ENCODE peak calls at places on chromosomes 1 and 21, in four cellular contexts. P, J, O and A are unnamed samples.

GRCh38 chr1:203690730-203691129 is 64.1 kb downstream of the ATP2B4 start:
- DNase-seq in J (no peak), P (no peak), O (peak), A (no peak)

GRCh38 chr21:44865561-44866280 is 7.8 kb downstream of the PTTG1IP start:
- DNase-seq in J (no peak), P (no peak), O (no peak), A (no peak)

GRCh38 chr21:37536616-37537278 is 170.2 kb downstream of the DYRK1A start:
- DNase-seq in P (no peak), O (no peak), J (no peak), A (no peak)

GRCh38 chr21:41622201-41622600 is 114.2 kb upstream of the TMPRSS2 start:
- DNase-seq in O (no peak), J (no peak), P (no peak), A (no peak)

GRCh38 chr1:53968125-53968513 is 22.0 kb downstream of the LRRC42 start:
- DNase-seq in J (no peak), O (no peak), P (no peak), A (no peak)

GRCh38 chr21:28142692-28143091 is 850.0 kb downstream of the LTN1 start:
- DNase-seq in P (no peak), J (no peak), O (no peak), A (no peak)

GRCh38 chr21:17270234-17270633 is 242.6 kb upstream of the CXADR start:
- DNase-seq in O (no peak), P (peak), J (no peak), A (no peak)

GRCh38 chr21:33135925-33136324 is 66.0 kb downstream of the OLIG1 start:
- DNase-seq in P (peak), O (no peak), J (no peak), A (no peak)

GRCh38 chr1:215569987-215570824 is 3.1 kb downstream of the KCTD3 start:
- DNase-seq in J (no peak), O (no peak), P (peak), A (no peak)

GRCh38 chr1:86924324-86924960 is 10.0 kb downstream of the HS2ST1 start:
- DNase-seq in O (no peak), P (no peak), J (no peak), A (no peak)

GRCh38 chr1:154895779-154896178 is 25.7 kb upstream of the KCNN3 start:
- DNase-seq in J (no peak), P (no peak), O (no peak), A (no peak)

GRCh38 chr1:247294282-247294681 is 37.4 kb downstream of the ZNF496 start:
- DNase-seq in P (no peak), O (no peak), J (no peak), A (no peak)

GRCh38 chr21:37223804-37224345 is 43.3 kb downstream of the VPS26C start:
- DNase-seq in O (no peak), J (no peak), P (no peak), A (no peak)

GRCh38 chr1:76141898-76142297 is 67.4 kb downstream of the ST6GALNAC3 start:
- DNase-seq in J (no peak), O (peak), P (no peak), A (no peak)

GRCh38 chr21:32298658-32299081 is at the start of gene MRAP:
- DNase-seq in P (no peak), O (no peak), J (no peak), A (no peak)

GRCh38 chr1:218201004-218201403 is 84.1 kb upstream of the RRP15 start:
- DNase-seq in J (no peak), O (no peak), P (no peak), A (no peak)

GRCh38 chr1:66761273-66761672 is 9.0 kb downstream of the DYNLT5 start:
- DNase-seq in J (no peak), O (no peak), P (no peak), A (no peak)

GRCh38 chr1:226649780-226650179 is 89.3 kb downstream of the ITPKB start:
- DNase-seq in P (no peak), J (no peak), O (peak), A (no peak)

GRCh38 chr1:35718492-35719336 is at the start of gene C1orf216:
- DNase-seq in P (no peak), J (peak), O (peak), A (peak)

GRCh38 chr1:147750618-147751217 is 9.7 kb downstream of the GJA5 start:
- DNase-seq in J (no peak), P (no peak), O (no peak), A (no peak)

GRCh38 chr1:229717774-229718173 is 91.7 kb downstream of the URB2 start:
- DNase-seq in O (no peak), P (peak), J (no peak), A (no peak)

GRCh38 chr1:2525896-2526823 is at the start of gene PANK4:
- DNase-seq in J (peak), P (peak), O (peak), A (peak)

GRCh38 chr1:155882235-155882634 is 22.9 kb downstream of the SYT11 start:
- DNase-seq in O (no peak), J (peak), P (no peak), A (peak)

GRCh38 chr1:2132222-2133038 is 62.1 kb downstream of the FAAP20 start:
- DNase-seq in O (peak), P (no peak), J (no peak), A (no peak)

DNA sequence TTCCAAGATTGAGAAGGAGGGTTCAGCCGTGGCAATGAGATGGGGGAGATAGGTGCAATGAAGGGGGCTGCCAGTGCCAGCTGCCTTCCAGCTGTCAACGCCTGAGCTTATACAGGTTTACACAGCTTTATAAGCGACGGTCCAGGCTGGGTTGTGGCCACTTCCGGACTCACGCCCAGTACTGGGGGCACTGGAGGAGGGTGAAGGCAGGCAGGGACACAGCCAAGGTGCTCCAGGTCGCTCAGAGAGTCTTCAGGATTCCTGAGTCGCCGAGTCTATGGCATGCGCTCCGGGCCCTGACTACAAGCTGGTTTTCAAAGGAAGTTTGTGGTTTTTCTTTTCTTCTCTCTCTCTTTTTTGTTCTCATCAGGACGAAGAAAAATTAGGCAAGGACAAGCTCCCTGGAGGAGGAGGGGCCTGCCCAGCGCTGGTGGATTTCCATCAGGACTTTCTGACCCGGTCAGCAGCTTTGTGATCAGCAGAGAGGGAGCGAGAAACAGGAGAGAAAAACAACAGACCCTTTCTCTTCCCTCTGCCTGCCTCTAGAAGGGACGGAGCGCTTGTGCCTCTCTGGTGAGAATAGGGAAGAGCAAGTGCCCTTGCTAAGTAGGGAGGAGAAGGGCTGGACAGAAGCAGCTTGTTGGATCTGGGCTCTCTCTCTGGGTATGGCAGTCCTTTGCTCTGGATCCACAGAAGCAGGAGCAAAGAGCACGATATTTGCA is at the start of gene MINDY1:
- DNase-seq in O (peak), P (peak), J (no peak), A (peak)
- TF ChIP-seq CTCF in O (no peak), P (peak), J (peak), A (peak)

GRCh38 chr1:19964542-19964941 is 14.9 kb downstream of the PLA2G2A start:
- DNase-seq in P (no peak), J (no peak), O (no peak), A (no peak)
- TF ChIP-seq CTCF in P (no peak), J (no peak), O (no peak), A (no peak)

GRCh38 chr1:29687601-29688244 is 451.4 kb downstream of the PTPRU start:
- DNase-seq in O (no peak), J (no peak), P (no peak), A (no peak)

GRCh38 chr1:29690156-29690555 is 453.8 kb downstream of the PTPRU start:
- DNase-seq in J (no peak), O (no peak), P (no peak), A (no peak)

GRCh38 chr1:29691499-29691898 is 455.2 kb downstream of the PTPRU start:
- DNase-seq in P (no peak), O (no peak), J (no peak), A (no peak)

GRCh38 chr1:29688477-29689365 is 452.4 kb downstream of the PTPRU start:
- DNase-seq in O (no peak), J (no peak), P (no peak), A (peak)

GRCh38 chr1:29689372-29690030 is 453.2 kb downstream of the PTPRU start:
- DNase-seq in J (no peak), O (no peak), P (no peak), A (no peak)
- TF ChIP-seq CTCF in J (peak), O (no peak), P (peak), A (peak)

GRCh38 chr1:68963353-68963752 is 466.5 kb upstream of the DEPDC1 start:
- DNase-seq in P (no peak), O (no peak), J (no peak), A (no peak)
- TF ChIP-seq CTCF in P (no peak), O (no peak), J (no peak), A (no peak)

GRCh38 chr1:38608202-38608864 is 251.2 kb downstream of the RRAGC start:
- DNase-seq in O (peak), J (no peak), P (no peak), A (peak)
- TF ChIP-seq CTCF in O (peak), J (peak), P (peak), A (peak)

DNA sequence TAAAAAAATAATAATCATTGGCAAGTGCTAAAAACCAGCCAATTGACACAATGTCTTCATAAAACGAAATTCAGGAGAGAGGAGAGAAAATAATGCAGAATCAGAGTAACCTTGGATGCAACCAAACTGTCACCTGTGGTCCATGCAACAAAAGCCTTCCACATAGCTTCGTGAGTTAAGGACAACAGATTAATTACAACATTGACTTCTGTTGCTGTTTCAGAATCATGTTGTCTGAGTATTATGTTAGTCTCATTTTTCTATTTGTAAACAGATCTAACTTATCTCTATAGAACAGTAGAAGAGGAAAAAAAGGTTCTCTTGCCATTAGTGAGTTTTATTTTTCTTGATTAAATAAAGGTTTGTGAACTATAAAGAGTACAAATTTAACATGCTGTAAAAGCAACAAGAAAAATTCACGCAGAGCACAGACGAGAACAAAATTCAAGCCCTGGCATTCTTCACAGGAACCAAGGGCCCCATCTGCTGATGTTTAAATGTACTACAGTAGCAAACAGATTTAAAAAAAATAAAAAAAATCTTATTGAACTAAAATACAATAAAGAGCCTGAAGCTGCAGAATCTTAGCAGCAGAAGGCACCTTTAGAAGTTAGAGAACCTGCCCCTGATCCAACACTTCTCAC is 381.1 kb upstream of the PKN2 start:
- DNase-seq in P (peak), J (no peak), O (no peak), A (no peak)
- TF ChIP-seq CTCF in P (peak), J (peak), O (no peak), A (no peak)

GRCh38 chr1:162596514-162597170 is 35.1 kb downstream of the UAP1 start:
- DNase-seq in P (no peak), O (no peak), J (no peak), A (no peak)

GRCh38 chr1:162587761-162588260 is 26.3 kb downstream of the UAP1 start:
- DNase-seq in P (no peak), J (no peak), O (no peak), A (no peak)

GRCh38 chr1:162590101-162590500 is 28.6 kb downstream of the UAP1 start:
- DNase-seq in O (no peak), J (no peak), P (no peak), A (no peak)

GRCh38 chr1:162587347-162587746 is 25.8 kb downstream of the UAP1 start:
- DNase-seq in J (no peak), O (no peak), P (peak), A (no peak)

DNA sequence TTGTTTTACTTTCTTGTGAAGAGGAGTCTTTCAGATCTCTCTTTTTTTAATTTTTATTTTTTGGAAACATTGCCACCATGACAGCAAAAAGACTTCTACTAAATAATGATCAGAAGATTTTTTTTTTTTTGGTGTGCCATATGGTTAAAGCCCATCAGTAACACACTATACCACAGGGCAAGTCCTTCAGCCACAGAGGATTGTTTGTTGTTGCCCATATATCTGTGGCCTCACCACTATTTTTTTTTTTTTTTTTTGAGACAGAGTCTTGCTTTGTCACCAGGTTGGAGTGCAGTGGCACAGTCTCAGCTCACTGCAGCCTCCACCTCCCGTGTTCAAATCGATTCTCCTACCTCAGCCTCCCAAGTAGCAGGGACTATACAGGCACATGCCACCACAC is 29.2 kb downstream of the UAP1 start:
- DNase-seq in O (no peak), P (no peak), J (no peak), A (no peak)
- TF ChIP-seq CTCF in O (no peak), P (no peak), J (no peak), A (no peak)